ENCODE peak calls at places on chromosomes 3 and 15, in seven cellular contexts. Y is stimulated activated CD4-positive, alpha-beta T cell treated with anti-CD3 and anti-CD28 coated beads, Interleukin-15, amount 100 ng/mL, for 24 hours; F is amygdala; C is CD4-positive, alpha-beta memory T cell; Z is activated CD4-positive, alpha-beta memory T cell treated with anti-CD3 and anti-CD28 coated beads for 36 hours; V is body of pancreas; B is astrocyte of the spinal cord. I is an unnamed sample.

GRCh38 chr3:190435618-190436017 is 14.1 kb downstream of the TMEM207 start:
- DNase-seq in Y (no peak), F (no peak), C (no peak), Z (no peak), V (no peak), B (peak; percentile 27), I (no peak)

GRCh38 chr3:128873623-128874022 is 5.8 kb upstream of the ACAD9 start:
- DNase-seq in Y (no peak), F (no peak), C (no peak), Z (no peak), V (no peak), B (no peak), I (no peak)

GRCh38 chr3:11734-12133 is 184.8 kb upstream of the CHL1 start:
- DNase-seq in Y (no peak), F (no peak), C (no peak), Z (no peak), V (peak; percentile 10), B (no peak), I (no peak)

GRCh38 chr3:115960799-115961198 is 337.5 kb downstream of the GAP43 start:
- DNase-seq in Y (no peak), F (peak; percentile 6), C (no peak), Z (no peak), V (no peak), B (no peak), I (no peak)

GRCh38 chr3:38327335-38328009 is 19.1 kb upstream of the XYLB start:
- DNase-seq in Y (no peak), F (no peak), C (no peak), Z (no peak), V (no peak), B (peak; percentile 56), I (no peak)

GRCh38 chr3:141454906-141455602 is 31.8 kb upstream of the RASA2 start:
- DNase-seq in Y (peak; percentile 30), F (no peak), C (peak; percentile 62), Z (peak; percentile 57), V (no peak), B (peak; percentile 83), I (peak; percentile 63)

GRCh38 chr15:29115093-29115991 is 154.3 kb downstream of the NSMCE3 start:
- DNase-seq in Y (peak; percentile 32), F (no peak), C (no peak), Z (no peak), V (no peak), B (peak; percentile 16), I (no peak)

GRCh38 chr15:65980824-65981456 is 111.6 kb downstream of the RAB11A start:
- DNase-seq in Y (peak; percentile 49), F (no peak), C (no peak), Z (peak; percentile 38), V (peak; percentile 86), B (peak; percentile 71), I (peak; percentile 67)

GRCh38 chr3:181549266-181549665 is 162.5 kb upstream of the SOX2 start:
- DNase-seq in Y (no peak), F (no peak), C (no peak), Z (no peak), V (no peak), B (no peak), I (no peak)

GRCh38 chr3:123790254-123791072 is 93.7 kb downstream of the MYLK start:
- DNase-seq in Y (no peak), F (no peak), C (no peak), Z (no peak), V (no peak), B (no peak), I (no peak)

GRCh38 chr15:78438595-78439285 is 724 bp downstream of the IREB2 start:
- DNase-seq in Y (peak; percentile 35), F (no peak), C (no peak), Z (peak; percentile 49), V (peak; percentile 18), B (peak; percentile 36), I (no peak)

GRCh38 chr3:198071602-198072285 is 111.7 kb downstream of the LMLN start:
- DNase-seq in Y (peak; percentile 69), F (peak; percentile 7), C (no peak), Z (peak; percentile 73), V (no peak), B (peak; percentile 99), I (peak; percentile 45)

GRCh38 chr15:45326776-45327175 is 51.6 kb downstream of the GATM start:
- DNase-seq in Y (no peak), F (no peak), C (no peak), Z (no peak), V (no peak), B (no peak), I (no peak)

GRCh38 chr3:183764854-183765731 is 60.3 kb downstream of the MAP6D1 start:
- DNase-seq in Y (no peak), F (no peak), C (no peak), Z (no peak), V (no peak), B (peak; percentile 75), I (peak; percentile 75)

GRCh38 chr3:128053614-128054013 is 1.4 kb downstream of the SEC61A1 start:
- DNase-seq in Y (no peak), F (no peak), C (no peak), Z (no peak), V (no peak), B (no peak), I (no peak)

GRCh38 chr3:80233576-80233975 is 465.8 kb upstream of the ROBO1 start:
- DNase-seq in Y (no peak), F (no peak), C (no peak), Z (no peak), V (no peak), B (peak; percentile 29), I (no peak)

GRCh38 chr15:94416829-94417228 is 185.5 kb downstream of the MCTP2 start:
- DNase-seq in Y (no peak), F (no peak), C (no peak), Z (no peak), V (no peak), B (no peak), I (no peak)

GRCh38 chr15:70376031-70376928 is 278.6 kb upstream of the TLE3 start:
- DNase-seq in Y (no peak), F (no peak), C (no peak), Z (no peak), V (no peak), B (no peak), I (no peak)